ENCODE peak calls at places on chromosomes 6 and 20, in nine cellular contexts. U, P, O, E, R, B, M, F and L are unnamed samples.

GRCh38 chr20:37638527-37638926 is 55.3 kb upstream of the CTNNBL1 start:
- DNase-seq in U (no peak), P (no peak), O (no peak), E (no peak), R (no peak), B (no peak), M (no peak), F (no peak), L (no peak)

GRCh38 chr6:136137008-136137689 is 113.0 kb downstream of the MTFR2 start:
- DNase-seq in U (no peak), P (no peak), O (no peak), E (no peak), R (no peak), B (peak; percentile 72), M (no peak), F (no peak), L (no peak)

GRCh38 chr6:44675449-44675848 is 287.9 kb downstream of the CDC5L start:
- DNase-seq in U (no peak), P (no peak), O (no peak), E (no peak), R (no peak), B (no peak), M (no peak), F (no peak), L (no peak)

GRCh38 chr6:103672169-103672568 is 1187.5 kb downstream of the HACE1 start:
- DNase-seq in U (no peak), P (no peak), O (no peak), E (no peak), R (peak; percentile 15), B (no peak), M (no peak), F (no peak), L (no peak)

GRCh38 chr6:43950206-43950605 is 177.0 kb downstream of the MRPL14 start:
- DNase-seq in U (no peak), P (no peak), O (no peak), E (no peak), R (no peak), B (no peak), M (peak; percentile 3), F (no peak), L (no peak)

GRCh38 chr6:27161946-27162603 is 85.4 kb upstream of the PRSS16 start:
- DNase-seq in U (no peak), P (no peak), O (no peak), E (no peak), R (no peak), B (peak; percentile 57), M (no peak), F (no peak), L (no peak)

GRCh38 chr6:21131406-21131805 is 462.1 kb upstream of the SOX4 start:
- DNase-seq in U (no peak), P (no peak), O (no peak), E (no peak), R (no peak), B (no peak), M (no peak), F (no peak), L (no peak)

GRCh38 chr6:66496659-66497058 is 789.6 kb upstream of the EYS start:
- DNase-seq in U (no peak), P (no peak), O (no peak), E (no peak), R (no peak), B (no peak), M (no peak), F (no peak), L (peak; percentile 17)

DNA sequence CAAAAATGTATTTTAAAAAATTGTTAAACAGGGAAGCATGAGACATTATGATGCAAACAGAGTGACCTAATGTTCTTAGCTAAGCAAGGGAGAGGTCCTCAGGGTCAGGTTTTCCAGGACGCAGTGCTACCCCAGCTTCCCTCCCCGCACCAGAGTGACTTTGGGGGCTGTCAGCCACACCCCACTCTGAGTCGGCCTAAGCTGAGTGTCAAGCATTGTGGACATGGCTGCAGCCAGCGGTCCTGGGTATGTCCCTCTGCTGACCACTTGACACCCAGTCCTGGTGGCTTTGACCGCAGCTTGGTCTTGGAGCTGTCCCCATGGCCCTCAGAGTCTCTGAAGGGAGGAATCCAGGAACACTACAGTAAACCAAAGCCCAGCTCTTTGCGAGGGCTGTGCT is 54.9 kb upstream of the CD93 start:
- DNase-seq in U (no peak), P (no peak), O (peak; percentile 49), E (no peak), R (no peak), B (no peak), M (no peak), F (peak; percentile 21), L (no peak)
- TF ChIP-seq CTCF in U (no peak), P (no peak), O (no peak), E (no peak), R (no peak), B (no peak), M (no peak), F (no peak), L (no peak)

GRCh38 chr6:117908246-117909107 is 1.4 kb downstream of the SLC35F1 start:
- DNase-seq in U (no peak), P (no peak), O (no peak), E (no peak), R (no peak), B (no peak), M (no peak), F (no peak), L (no peak)

GRCh38 chr6:117906454-117906904 is 585 bp upstream of the SLC35F1 start:
- DNase-seq in U (no peak), P (no peak), O (no peak), E (no peak), R (no peak), B (no peak), M (no peak), F (no peak), L (no peak)

GRCh38 chr6:117909638-117910037 is 2.6 kb downstream of the SLC35F1 start:
- DNase-seq in U (no peak), P (no peak), O (no peak), E (no peak), R (no peak), B (no peak), M (no peak), F (no peak), L (no peak)

GRCh38 chr6:117906905-117907599 is at the start of gene SLC35F1:
- DNase-seq in U (no peak), P (no peak), O (peak; percentile 50), E (peak; percentile 25), R (peak; percentile 13), B (peak; percentile 37), M (peak; percentile 25), F (no peak), L (no peak)

DNA sequence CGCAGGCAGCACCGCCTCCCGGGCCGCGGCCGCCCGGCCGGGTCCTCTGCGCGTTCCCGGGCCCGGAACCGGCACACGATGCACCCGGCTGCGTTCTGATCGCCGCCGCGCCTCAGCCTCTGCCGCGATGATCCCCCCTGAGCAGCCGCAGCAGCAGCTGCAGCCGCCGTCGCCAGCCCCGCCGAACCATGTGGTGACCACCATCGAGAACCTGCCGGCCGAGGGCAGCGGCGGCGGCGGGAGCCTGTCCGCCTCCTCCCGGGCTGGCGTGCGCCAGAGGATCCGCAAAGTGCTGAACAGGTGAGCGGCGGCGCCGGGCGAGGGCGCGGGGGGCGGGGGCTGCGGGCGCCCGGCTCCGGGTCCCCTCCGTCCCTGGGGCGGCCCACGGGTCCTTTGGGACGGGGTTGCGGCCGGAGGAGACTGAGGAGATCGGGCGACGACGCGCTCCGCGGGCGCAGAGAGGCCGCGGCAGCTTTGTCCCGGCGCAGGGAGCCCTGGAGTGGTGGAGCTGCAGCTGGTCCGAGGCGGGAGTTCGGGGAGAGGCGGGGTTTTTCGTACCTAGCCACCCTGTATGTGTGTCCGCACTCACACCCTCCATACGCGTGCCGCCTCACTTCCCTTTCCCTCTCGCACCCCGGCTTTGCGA is 659 bp downstream of the SLC35F1 start:
- DNase-seq in U (no peak), P (no peak), O (peak; percentile 36), E (peak; percentile 10), R (no peak), B (no peak), M (no peak), F (no peak), L (no peak)
- H3K4me3 ChIP-seq in U (peak overlapping the region; percentile 44), P (peak overlapping the region; percentile 78), O (peak overlapping the region; percentile 58), E (peak overlapping the region; percentile 73), R (peak overlapping the region; percentile 49), B (peak overlapping the region; percentile 45), M (peak overlapping the region; percentile 75), F (peak overlapping the region; percentile 46), L (peak overlapping the region; percentile 29)

DNA sequence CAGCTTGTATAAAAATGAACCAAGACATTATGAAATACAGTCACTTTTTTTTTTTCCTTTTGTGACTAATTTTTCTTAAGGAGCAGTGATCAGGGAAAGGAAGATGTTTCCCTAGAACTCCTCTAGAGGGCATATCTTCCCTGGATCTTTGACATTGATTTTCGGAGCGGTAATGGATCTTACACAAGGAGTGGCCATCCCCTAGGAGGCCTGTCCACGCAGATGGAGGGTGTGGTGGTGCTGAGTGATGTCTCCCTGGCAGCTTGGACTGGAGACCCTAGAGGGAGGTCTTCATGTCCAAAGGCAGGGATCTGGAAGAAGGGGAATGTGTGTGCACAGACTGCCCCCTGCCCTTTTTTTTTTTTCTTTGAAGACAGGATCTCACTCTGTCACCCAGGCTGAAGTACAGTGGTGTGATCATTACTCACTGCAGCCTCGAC is 7.0 kb upstream of the KIFC1 start:
- DNase-seq in U (no peak), P (no peak), O (no peak), E (no peak), R (peak; percentile 32), B (peak; percentile 80), M (no peak), F (no peak), L (no peak)
- TF ChIP-seq CTCF in U (peak; percentile 19), P (peak; percentile 18), O (no peak), E (no peak), R (peak; percentile 57), B (peak; percentile 54), M (peak; percentile 35), F (peak; percentile 30), L (no peak)

GRCh38 chr20:21099653-21100589 is 6.2 kb downstream of the LINC00237 start:
- DNase-seq in U (peak; percentile 45), P (no peak), O (peak; percentile 80), E (peak; percentile 30), R (no peak), B (peak; percentile 12), M (peak; percentile 40), F (peak; percentile 29), L (no peak)

GRCh38 chr20:21102252-21102609 is 3.9 kb downstream of the LINC00237 start:
- DNase-seq in U (peak; percentile 51), P (no peak), O (peak; percentile 51), E (no peak), R (no peak), B (no peak), M (no peak), F (peak; percentile 42), L (no peak)

GRCh38 chr20:21101453-21102251 is 4.5 kb downstream of the LINC00237 start:
- DNase-seq in U (peak; percentile 26), P (no peak), O (no peak), E (no peak), R (no peak), B (no peak), M (no peak), F (no peak), L (no peak)

GRCh38 chr20:21102691-21103311 is 3.4 kb downstream of the LINC00237 start:
- DNase-seq in U (peak; percentile 46), P (peak; percentile 64), O (peak; percentile 66), E (peak; percentile 33), R (no peak), B (peak; percentile 12), M (peak; percentile 40), F (peak; percentile 51), L (no peak)

DNA sequence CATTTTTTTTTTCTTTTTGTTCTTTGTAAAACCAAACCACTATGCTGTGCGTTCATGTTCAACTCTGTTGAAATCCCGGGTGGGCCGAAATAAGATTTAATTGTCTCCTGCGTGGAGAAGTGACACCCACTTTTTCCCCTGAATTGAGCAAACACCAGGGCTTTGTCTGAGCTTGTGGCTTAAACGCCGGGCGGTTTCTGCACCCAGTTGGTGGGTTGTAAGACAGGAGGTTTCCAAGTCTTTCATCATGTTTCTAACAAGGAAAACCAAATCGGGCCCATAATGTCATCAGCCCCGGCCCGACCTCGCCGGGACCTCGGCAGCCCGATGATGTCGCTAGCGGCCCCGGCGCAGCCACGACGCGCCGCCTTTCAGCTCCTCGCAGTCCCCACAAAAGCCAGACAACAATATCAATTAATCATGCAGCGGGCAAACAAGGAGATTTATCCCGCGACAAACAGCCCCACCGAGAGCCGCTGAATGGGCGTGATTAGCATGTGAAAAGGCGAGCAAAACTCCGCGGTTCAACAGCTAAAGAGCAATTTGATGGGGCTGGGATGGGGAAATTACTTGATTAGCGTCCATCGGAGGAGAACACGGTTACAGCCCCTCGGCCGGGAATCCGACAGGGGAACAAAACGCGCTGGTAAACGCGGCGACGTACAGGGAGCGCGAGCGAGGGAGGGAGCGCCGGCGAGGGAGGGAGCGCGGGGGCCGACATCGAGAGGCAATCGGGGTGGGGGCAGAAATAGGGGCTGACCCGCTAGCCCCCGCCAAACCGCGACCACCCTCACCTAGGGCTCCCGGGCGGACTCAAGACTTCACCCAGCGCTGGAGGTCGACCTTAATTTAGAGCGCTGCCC is 5.3 kb downstream of the LINC00237 start:
- DNase-seq in U (peak; percentile 23), P (no peak), O (peak; percentile 55), E (no peak), R (no peak), B (no peak), M (no peak), F (no peak), L (no peak)
- H3K4me3 ChIP-seq in U (peak overlapping the region; percentile 47), P (peak overlapping the region; percentile 61), O (peak overlapping the region; percentile 53), E (peak overlapping the region; percentile 66), R (peak overlapping the region; percentile 2), B (no peak overlapping the region), M (peak overlapping the region; percentile 62), F (peak overlapping the region; percentile 30), L (no peak overlapping the region)